ENCODE peak calls at places on chromosome 11, in four cellular contexts. Z, D, M and B are unnamed samples.

GRCh38 chr11:1126935-1127663 is 30.7 kb upstream of the MUC5AC start:
- DNase-seq in Z (no peak), D (no peak), M (no peak), B (no peak)

GRCh38 chr11:102220728-102221467 is 96.4 kb upstream of the BIRC3 start:
- DNase-seq in Z (no peak), D (peak), M (no peak), B (peak)

GRCh38 chr11:92449780-92450179 is 225.2 kb downstream of the FAT3 start:
- DNase-seq in Z (no peak), D (no peak), M (no peak), B (no peak)

GRCh38 chr11:114232400-114233070 is 63.7 kb upstream of the NNMT start:
- DNase-seq in Z (no peak), D (no peak), M (no peak), B (peak)

GRCh38 chr11:61762798-61763197 is 10.4 kb downstream of the MYRF start:
- DNase-seq in Z (no peak), D (no peak), M (no peak), B (no peak)

GRCh38 chr11:33434294-33434693 is 177.1 kb downstream of the HIPK3 start:
- DNase-seq in Z (no peak), D (no peak), M (no peak), B (no peak)

GRCh38 chr11:3095712-3096361 is 38.6 kb upstream of the CARS1 start:
- DNase-seq in Z (no peak), D (peak), M (peak), B (peak)

GRCh38 chr11:129930743-129931142 is 35.4 kb upstream of the NFRKB start:
- DNase-seq in Z (no peak), D (no peak), M (no peak), B (no peak)

GRCh38 chr11:62497132-62497915 is 49.3 kb downstream of the AHNAK start:
- DNase-seq in Z (no peak), D (peak), M (no peak), B (peak)

GRCh38 chr11:57338152-57338551 is at the start of gene P2RX3:
- DNase-seq in Z (no peak), D (no peak), M (no peak), B (no peak)

GRCh38 chr11:119011476-119011875 is 6.7 kb downstream of the RPS25 start:
- DNase-seq in Z (no peak), D (no peak), M (no peak), B (no peak)

GRCh38 chr11:64063741-64064140 is 28.0 kb downstream of the FLRT1 start:
- DNase-seq in Z (no peak), D (no peak), M (no peak), B (no peak)
- H3K4me3 ChIP-seq in Z (no peak), D (no peak), M (no peak), B (no peak)

GRCh38 chr11:44931466-44931865 is 19.2 kb downstream of the TP53I11 start:
- DNase-seq in Z (no peak), D (no peak), M (no peak), B (no peak)

GRCh38 chr11:44934735-44935250 is 15.9 kb downstream of the TP53I11 start:
- DNase-seq in Z (no peak), D (no peak), M (no peak), B (no peak)

GRCh38 chr11:44936527-44936926 is 14.2 kb downstream of the TP53I11 start:
- DNase-seq in Z (peak), D (peak), M (peak), B (peak)

GRCh38 chr11:44936951-44937543 is 13.6 kb downstream of the TP53I11 start:
- DNase-seq in Z (no peak), D (no peak), M (no peak), B (no peak)

GRCh38 chr11:44934110-44934509 is 16.6 kb downstream of the TP53I11 start:
- DNase-seq in Z (no peak), D (no peak), M (no peak), B (no peak)
- H3K4me3 ChIP-seq in Z (no peak), D (no peak), M (no peak), B (no peak)

GRCh38 chr11:7903940-7904339 is 27.1 kb downstream of the OR10A6 start:
- DNase-seq in Z (no peak), D (no peak), M (no peak), B (no peak)

GRCh38 chr11:7905961-7906429 is 25.1 kb downstream of the OR10A6 start:
- DNase-seq in Z (no peak), D (peak), M (peak), B (peak)

GRCh38 chr11:7905549-7905948 is 25.5 kb downstream of the OR10A6 start:
- DNase-seq in Z (no peak), D (peak), M (no peak), B (peak)

GRCh38 chr11:7906481-7906880 is 24.6 kb downstream of the OR10A6 start:
- DNase-seq in Z (no peak), D (peak), M (no peak), B (peak)

GRCh38 chr11:7904910-7905309 is 26.2 kb downstream of the OR10A6 start:
- DNase-seq in Z (no peak), D (peak), M (no peak), B (peak)
- H3K4me3 ChIP-seq in Z (no peak), D (peak), M (no peak), B (peak)

GRCh38 chr11:69007978-69008381 is 5.1 kb downstream of the MRGPRF start:
- DNase-seq in Z (no peak), D (no peak), M (peak), B (no peak)
- H3K4me3 ChIP-seq in Z (no peak), D (no peak), M (no peak), B (no peak)